ENCODE peak calls at places on chromosome 19, in four cellular contexts. One of them, this sample, is unnamed.

GRCh38 chr19:31955061-31955460 is 390.3 kb upstream of the ZNF507 start:
- DNase-seq in activated T-cell treated with anti-CD3 and anti-CD28 coated beads for 1 hour: no peak
- DNase-seq in PC-3: no peak
- DNase-seq in NCI-H345: no peak
- DNase-seq in this sample: no peak

GRCh38 chr19:49155005-49155826 is at the start of gene HRC:
- DNase-seq in NCI-H345: no peak
- DNase-seq in PC-3: no peak
- DNase-seq in activated T-cell treated with anti-CD3 and anti-CD28 coated beads for 1 hour: no peak
- DNase-seq in this sample: no peak

GRCh38 chr19:18278521-18279265 is 2.7 kb downstream of the JUND start:
- DNase-seq in NCI-H345: no peak
- DNase-seq in PC-3: no peak
- DNase-seq in activated T-cell treated with anti-CD3 and anti-CD28 coated beads for 1 hour: no peak
- DNase-seq in this sample: no peak

GRCh38 chr19:52520013-52520412 is 7.5 kb upstream of the ZNF808 start:
- DNase-seq in NCI-H345: no peak
- DNase-seq in activated T-cell treated with anti-CD3 and anti-CD28 coated beads for 1 hour: no peak
- DNase-seq in PC-3: no peak
- DNase-seq in this sample: no peak

GRCh38 chr19:51441410-51442390 is 16.6 kb downstream of the SIGLEC8 start:
- DNase-seq in NCI-H345: no peak
- DNase-seq in PC-3: peak
- DNase-seq in activated T-cell treated with anti-CD3 and anti-CD28 coated beads for 1 hour: peak
- DNase-seq in this sample: no peak

GRCh38 chr19:34851277-34851804 is 75.4 kb upstream of the ZNF30 start:
- DNase-seq in activated T-cell treated with anti-CD3 and anti-CD28 coated beads for 1 hour: no peak
- DNase-seq in PC-3: peak
- DNase-seq in NCI-H345: peak
- DNase-seq in this sample: no peak

GRCh38 chr19:13579388-13580060 is 73.2 kb upstream of the CACNA1A start:
- DNase-seq in PC-3: peak
- DNase-seq in NCI-H345: no peak
- DNase-seq in activated T-cell treated with anti-CD3 and anti-CD28 coated beads for 1 hour: no peak
- DNase-seq in this sample: no peak

GRCh38 chr19:456547-457110 is 4.2 kb downstream of the SHC2 start:
- DNase-seq in NCI-H345: no peak
- DNase-seq in PC-3: no peak
- DNase-seq in activated T-cell treated with anti-CD3 and anti-CD28 coated beads for 1 hour: no peak
- DNase-seq in this sample: no peak

GRCh38 chr19:42965204-42965603 is 28.2 kb upstream of the PSG7 start:
- DNase-seq in activated T-cell treated with anti-CD3 and anti-CD28 coated beads for 1 hour: no peak
- DNase-seq in NCI-H345: no peak
- DNase-seq in PC-3: peak
- DNase-seq in this sample: no peak

GRCh38 chr19:37361994-37362393 is 8.9 kb upstream of the ZNF527 start:
- DNase-seq in activated T-cell treated with anti-CD3 and anti-CD28 coated beads for 1 hour: no peak
- DNase-seq in PC-3: no peak
- DNase-seq in NCI-H345: no peak
- DNase-seq in this sample: no peak

GRCh38 chr19:6718741-6719539 is 1.5 kb downstream of the C3 start:
- DNase-seq in activated T-cell treated with anti-CD3 and anti-CD28 coated beads for 1 hour: no peak
- DNase-seq in NCI-H345: no peak
- DNase-seq in PC-3: peak
- DNase-seq in this sample: no peak

GRCh38 chr19:1280588-1281269 is 4.9 kb upstream of the EFNA2 start:
- DNase-seq in activated T-cell treated with anti-CD3 and anti-CD28 coated beads for 1 hour: no peak
- DNase-seq in PC-3: no peak
- DNase-seq in NCI-H345: no peak
- DNase-seq in this sample: no peak

GRCh38 chr19:10207026-10207425 is 12.3 kb upstream of the DNMT1 start:
- DNase-seq in activated T-cell treated with anti-CD3 and anti-CD28 coated beads for 1 hour: no peak
- DNase-seq in NCI-H345: no peak
- DNase-seq in PC-3: no peak
- DNase-seq in this sample: no peak

GRCh38 chr19:46717716-46718143 is 816 bp upstream of the PRKD2 start:
- DNase-seq in NCI-H345: no peak
- DNase-seq in activated T-cell treated with anti-CD3 and anti-CD28 coated beads for 1 hour: no peak
- DNase-seq in PC-3: no peak
- DNase-seq in this sample: no peak

GRCh38 chr19:18782559-18783225 is 8.4 kb downstream of the COMP start:
- DNase-seq in NCI-H345: no peak
- DNase-seq in activated T-cell treated with anti-CD3 and anti-CD28 coated beads for 1 hour: no peak
- DNase-seq in PC-3: no peak
- DNase-seq in this sample: no peak

GRCh38 chr19:33195711-33196347 is 1.7 kb downstream of the LRP3 start:
- DNase-seq in activated T-cell treated with anti-CD3 and anti-CD28 coated beads for 1 hour: no peak
- DNase-seq in PC-3: no peak
- DNase-seq in NCI-H345: no peak
- DNase-seq in this sample: no peak

GRCh38 chr19:19385131-19385899 is 20.2 kb upstream of the GATAD2A start:
- DNase-seq in NCI-H345: peak
- DNase-seq in activated T-cell treated with anti-CD3 and anti-CD28 coated beads for 1 hour: peak
- DNase-seq in PC-3: peak
- DNase-seq in this sample: peak

GRCh38 chr19:7612282-7613274 is 16.8 kb downstream of the XAB2 start:
- DNase-seq in NCI-H345: no peak
- DNase-seq in activated T-cell treated with anti-CD3 and anti-CD28 coated beads for 1 hour: no peak
- DNase-seq in PC-3: no peak
- DNase-seq in this sample: no peak

GRCh38 chr19:32537626-32538025 is 43.4 kb upstream of the PDCD5 start:
- DNase-seq in activated T-cell treated with anti-CD3 and anti-CD28 coated beads for 1 hour: no peak
- DNase-seq in PC-3: no peak
- DNase-seq in NCI-H345: peak
- DNase-seq in this sample: no peak

GRCh38 chr19:16088985-16089846 is 12.9 kb downstream of the TPM4 start:
- DNase-seq in activated T-cell treated with anti-CD3 and anti-CD28 coated beads for 1 hour: no peak
- DNase-seq in NCI-H345: no peak
- DNase-seq in PC-3: no peak
- DNase-seq in this sample: no peak

GRCh38 chr19:384801-385169 is 24.2 kb downstream of the C2CD4C start:
- DNase-seq in activated T-cell treated with anti-CD3 and anti-CD28 coated beads for 1 hour: no peak
- DNase-seq in PC-3: no peak
- DNase-seq in NCI-H345: no peak
- DNase-seq in this sample: no peak

This sample was measured in LoVo.